ENCODE peak calls at places on chromosome 18, in seven cellular contexts. F is esophagus squamous epithelium, W is posterior vena cava, C is epithelial cell of esophagus, P is ELR, A is transverse colon, T is NCI-H1417. R is an unnamed sample.

GRCh38 chr18:9211955-9212354 is 75.4 kb downstream of the ANKRD12 start:
- DNase-seq in A (no peak), F (no peak), C (no peak), P (no peak), W (no peak), T (no peak), R (no peak)

GRCh38 chr18:56702946-56703345 is 51.8 kb downstream of the WDR7 start:
- DNase-seq in W (no peak), A (no peak), T (peak), C (peak), F (no peak), P (peak), R (no peak)

GRCh38 chr18:53153281-53153680 is 813.3 kb downstream of the DCC start:
- DNase-seq in C (no peak), P (peak), A (peak), W (no peak), F (no peak), T (no peak), R (no peak)

GRCh38 chr18:23812566-23813440 is 123.5 kb downstream of the LAMA3 start:
- DNase-seq in T (peak), W (no peak), A (no peak), C (peak), P (peak), F (no peak), R (no peak)

GRCh38 chr18:73352546-73352945 is 484.8 kb upstream of the NETO1 start:
- DNase-seq in F (no peak), W (no peak), T (no peak), P (no peak), A (no peak), C (no peak), R (no peak)

GRCh38 chr18:59639136-59639535 is 58.1 kb downstream of the CCBE1 start:
- DNase-seq in P (peak), W (no peak), F (no peak), A (no peak), T (no peak), C (no peak), R (no peak)

GRCh38 chr18:31548825-31549224 is 42.9 kb upstream of the TTR start:
- DNase-seq in T (no peak), P (no peak), F (no peak), C (no peak), W (no peak), A (no peak), R (no peak)

GRCh38 chr18:43648002-43648401 is 370.7 kb upstream of the SYT4 start:
- DNase-seq in C (no peak), T (no peak), W (no peak), P (no peak), F (no peak), A (no peak), R (no peak)

GRCh38 chr18:79490593-79491551 is 95.1 kb downstream of the NFATC1 start:
- DNase-seq in F (no peak), C (no peak), A (no peak), W (peak), T (no peak), P (no peak), R (no peak)

GRCh38 chr18:2400701-2401191 is 170.6 kb downstream of the METTL4 start:
- DNase-seq in P (no peak), C (no peak), A (no peak), T (no peak), W (no peak), F (no peak), R (no peak)

GRCh38 chr18:57813245-57813644 is 10.1 kb upstream of the ATP8B1 start:
- DNase-seq in F (no peak), C (peak), W (no peak), T (no peak), P (peak), A (no peak), R (no peak)

GRCh38 chr18:80252136-80252535 is 4.8 kb upstream of the PARD6G start:
- DNase-seq in T (no peak), A (no peak), W (no peak), F (no peak), C (peak), P (peak), R (no peak)

GRCh38 chr18:44526705-44527415 is 153.8 kb upstream of the SETBP1 start:
- DNase-seq in C (no peak), F (no peak), A (no peak), P (no peak), W (no peak), T (no peak), R (no peak)

GRCh38 chr18:56678836-56679565 is 27.8 kb downstream of the WDR7 start:
- DNase-seq in A (peak), F (no peak), P (peak), T (no peak), C (peak), W (no peak), R (no peak)

GRCh38 chr18:10739152-10739551 is 213.3 kb downstream of the NAPG start:
- DNase-seq in P (no peak), W (no peak), C (no peak), T (no peak), A (no peak), F (no peak), R (no peak)

GRCh38 chr18:80172056-80172455 is 63.0 kb downstream of the ADNP2 start:
- DNase-seq in P (no peak), A (no peak), F (no peak), T (no peak), C (peak), W (no peak), R (no peak)

GRCh38 chr18:63339920-63340484 is 20.4 kb upstream of the BCL2 start:
- DNase-seq in W (no peak), F (no peak), C (peak), T (peak), A (no peak), P (peak), R (no peak)

GRCh38 chr18:4077204-4077603 is 377.9 kb downstream of the DLGAP1 start:
- DNase-seq in P (no peak), W (no peak), F (no peak), A (no peak), T (no peak), C (no peak), R (no peak)

GRCh38 chr18:9742588-9743131 is 34.6 kb downstream of the RAB31 start:
- DNase-seq in W (no peak), T (no peak), F (no peak), P (peak), A (no peak), C (peak), R (no peak)

GRCh38 chr18:77201508-77201907 is 48.1 kb upstream of the GALR1 start:
- DNase-seq in T (no peak), F (no peak), A (no peak), P (peak), W (no peak), C (peak), R (no peak)

GRCh38 chr18:54720590-54720989 is 107.7 kb upstream of the RAB27B start:
- DNase-seq in F (no peak), T (no peak), P (no peak), A (no peak), W (no peak), C (no peak), R (no peak)

GRCh38 chr18:60112369-60112768 is 212.6 kb downstream of the PMAIP1 start:
- DNase-seq in C (peak), F (no peak), P (no peak), A (no peak), T (no peak), W (no peak), R (no peak)

GRCh38 chr18:74281639-74282358 is 10.0 kb downstream of the CYB5A start:
- DNase-seq in A (peak), W (no peak), F (no peak), C (peak), T (no peak), P (no peak), R (no peak)

GRCh38 chr18:22872894-22873537 is 60.1 kb upstream of the RBBP8 start:
- DNase-seq in W (no peak), P (no peak), T (no peak), A (no peak), C (no peak), F (no peak), R (no peak)

R was measured in cortex of kidney.